ENCODE peak calls at places on chromosomes 7 and 10, in five cellular contexts. One of them, this sample, is unnamed.

GRCh38 chr7:80583901-80584300 is 54.5 kb upstream of the CD36 start:
- DNase-seq in T-helper 9 cell: no peak
- DNase-seq in RPMI8226: no peak
- DNase-seq in B cell: no peak
- DNase-seq in fibroblast of lung: no peak
- DNase-seq in this sample: no peak

GRCh38 chr10:18583575-18584270 is 67.7 kb downstream of the NSUN6 start:
- DNase-seq in RPMI8226: no peak
- DNase-seq in T-helper 9 cell: no peak
- DNase-seq in B cell: no peak
- DNase-seq in fibroblast of lung: no peak
- DNase-seq in this sample: no peak

GRCh38 chr10:78307576-78307975 is 273.9 kb downstream of the RPS24 start:
- DNase-seq in fibroblast of lung: no peak
- DNase-seq in B cell: no peak
- DNase-seq in T-helper 9 cell: no peak
- DNase-seq in RPMI8226: no peak
- DNase-seq in this sample: no peak

GRCh38 chr7:139647812-139648616 is 124.5 kb downstream of the CLEC2L start:
- DNase-seq in T-helper 9 cell: no peak
- DNase-seq in B cell: no peak
- DNase-seq in fibroblast of lung: peak; percentile 33
- DNase-seq in RPMI8226: no peak
- DNase-seq in this sample: no peak

GRCh38 chr7:110977127-110977776 is 113.7 kb upstream of the LRRN3 start:
- DNase-seq in fibroblast of lung: peak; percentile 69
- DNase-seq in B cell: no peak
- DNase-seq in RPMI8226: no peak
- DNase-seq in T-helper 9 cell: no peak
- DNase-seq in this sample: no peak

GRCh38 chr7:153415632-153416031 is 636.6 kb upstream of the DPP6 start:
- DNase-seq in B cell: no peak
- DNase-seq in RPMI8226: no peak
- DNase-seq in fibroblast of lung: no peak
- DNase-seq in T-helper 9 cell: no peak
- DNase-seq in this sample: no peak

GRCh38 chr7:149860821-149861727 is 12.7 kb upstream of the ATP6V0E2 start:
- DNase-seq in B cell: no peak
- DNase-seq in RPMI8226: no peak
- DNase-seq in T-helper 9 cell: no peak
- DNase-seq in fibroblast of lung: no peak
- DNase-seq in this sample: no peak

GRCh38 chr10:86480571-86480970 is 41.0 kb downstream of the WAPL start:
- DNase-seq in fibroblast of lung: no peak
- DNase-seq in B cell: no peak
- DNase-seq in T-helper 9 cell: no peak
- DNase-seq in RPMI8226: no peak
- DNase-seq in this sample: no peak

GRCh38 chr10:33248638-33249037 is 85.8 kb downstream of the NRP1 start:
- DNase-seq in fibroblast of lung: peak; percentile 96
- DNase-seq in RPMI8226: peak; percentile 35
- DNase-seq in B cell: no peak
- DNase-seq in T-helper 9 cell: no peak
- DNase-seq in this sample: no peak

GRCh38 chr7:87223666-87224065 is 4.1 kb upstream of the TMEM243 start:
- DNase-seq in RPMI8226: no peak
- DNase-seq in fibroblast of lung: no peak
- DNase-seq in T-helper 9 cell: no peak
- DNase-seq in B cell: no peak
- DNase-seq in this sample: no peak

GRCh38 chr7:32957326-32958045 is at the start of gene FKBP9:
- DNase-seq in B cell: no peak
- DNase-seq in fibroblast of lung: peak; percentile 88
- DNase-seq in RPMI8226: no peak
- DNase-seq in T-helper 9 cell: no peak
- DNase-seq in this sample: peak; percentile 67

GRCh38 chr7:111951027-111951426 is 255.2 kb downstream of the DOCK4 start:
- DNase-seq in fibroblast of lung: peak; percentile 44
- DNase-seq in T-helper 9 cell: no peak
- DNase-seq in RPMI8226: no peak
- DNase-seq in B cell: no peak
- DNase-seq in this sample: no peak

GRCh38 chr10:102691701-102692100 is 22.5 kb downstream of the ARL3 start:
- DNase-seq in B cell: no peak
- DNase-seq in RPMI8226: no peak
- DNase-seq in fibroblast of lung: no peak
- DNase-seq in T-helper 9 cell: no peak
- DNase-seq in this sample: no peak

GRCh38 chr7:99000904-99001442 is 122.6 kb downstream of the TRRAP start:
- DNase-seq in RPMI8226: no peak
- DNase-seq in T-helper 9 cell: no peak
- DNase-seq in fibroblast of lung: peak; percentile 29
- DNase-seq in B cell: no peak
- DNase-seq in this sample: no peak

GRCh38 chr10:33214174-33214573 is 120.3 kb downstream of the NRP1 start:
- DNase-seq in fibroblast of lung: no peak
- DNase-seq in T-helper 9 cell: no peak
- DNase-seq in B cell: no peak
- DNase-seq in RPMI8226: no peak
- DNase-seq in this sample: no peak

GRCh38 chr7:131738066-131738465 is 181.6 kb upstream of the PODXL start:
- DNase-seq in T-helper 9 cell: no peak
- DNase-seq in RPMI8226: no peak
- DNase-seq in fibroblast of lung: no peak
- DNase-seq in B cell: no peak
- DNase-seq in this sample: no peak

GRCh38 chr7:132118641-132119040 is 457.6 kb downstream of the PLXNA4 start:
- DNase-seq in B cell: no peak
- DNase-seq in RPMI8226: no peak
- DNase-seq in T-helper 9 cell: no peak
- DNase-seq in fibroblast of lung: no peak
- DNase-seq in this sample: no peak

GRCh38 chr10:71161429-71161828 is 50.9 kb upstream of the UNC5B start:
- DNase-seq in fibroblast of lung: peak; percentile 25
- DNase-seq in T-helper 9 cell: no peak
- DNase-seq in B cell: no peak
- DNase-seq in RPMI8226: no peak
- DNase-seq in this sample: no peak

GRCh38 chr7:80833289-80834104 is 85.4 kb downstream of the SEMA3C start:
- DNase-seq in RPMI8226: no peak
- DNase-seq in B cell: no peak
- DNase-seq in fibroblast of lung: peak; percentile 93
- DNase-seq in T-helper 9 cell: no peak
- DNase-seq in this sample: no peak

GRCh38 chr10:6770846-6771245 is 190.8 kb upstream of the PRKCQ start:
- DNase-seq in fibroblast of lung: no peak
- DNase-seq in T-helper 9 cell: no peak
- DNase-seq in B cell: no peak
- DNase-seq in RPMI8226: no peak
- DNase-seq in this sample: no peak

GRCh38 chr7:28626629-28627262 is 214.4 kb downstream of the CREB5 start:
- DNase-seq in fibroblast of lung: peak; percentile 45
- DNase-seq in B cell: no peak
- DNase-seq in RPMI8226: peak; percentile 46
- DNase-seq in T-helper 9 cell: no peak
- DNase-seq in this sample: no peak

GRCh38 chr10:94224656-94225055 is 138.1 kb downstream of the NOC3L start:
- DNase-seq in B cell: no peak
- DNase-seq in fibroblast of lung: peak; percentile 75
- DNase-seq in T-helper 9 cell: no peak
- DNase-seq in RPMI8226: no peak
- DNase-seq in this sample: no peak

GRCh38 chr10:105840288-105840770 is 1199.2 kb downstream of the SORCS3 start:
- DNase-seq in T-helper 9 cell: no peak
- DNase-seq in fibroblast of lung: peak; percentile 13
- DNase-seq in B cell: no peak
- DNase-seq in RPMI8226: no peak
- DNase-seq in this sample: no peak

GRCh38 chr10:36880898-36881297 is 244.5 kb upstream of the ANKRD30A start:
- DNase-seq in T-helper 9 cell: no peak
- DNase-seq in fibroblast of lung: peak; percentile 14
- DNase-seq in B cell: no peak
- DNase-seq in RPMI8226: peak; percentile 24
- DNase-seq in this sample: no peak

GRCh38 chr7:142477079-142477651 is 219.3 kb upstream of the PRSS58 start:
- DNase-seq in RPMI8226: no peak
- DNase-seq in T-helper 9 cell: no peak
- DNase-seq in B cell: no peak
- DNase-seq in fibroblast of lung: peak; percentile 75
- DNase-seq in this sample: no peak

GRCh38 chr10:97570789-97571536 is 1.6 kb upstream of the ANKRD2 start:
- DNase-seq in B cell: no peak
- DNase-seq in RPMI8226: no peak
- DNase-seq in fibroblast of lung: no peak
- DNase-seq in T-helper 9 cell: no peak
- DNase-seq in this sample: no peak

GRCh38 chr7:15829689-15830088 is 143.2 kb upstream of the MEOX2 start:
- DNase-seq in fibroblast of lung: no peak
- DNase-seq in RPMI8226: no peak
- DNase-seq in T-helper 9 cell: no peak
- DNase-seq in B cell: no peak
- DNase-seq in this sample: no peak

GRCh38 chr7:11109659-11110058 is 136.0 kb downstream of the PHF14 start:
- DNase-seq in T-helper 9 cell: no peak
- DNase-seq in RPMI8226: no peak
- DNase-seq in B cell: no peak
- DNase-seq in fibroblast of lung: no peak
- DNase-seq in this sample: no peak

GRCh38 chr10:114970515-114970914 is 32.5 kb downstream of the TRUB1 start:
- DNase-seq in B cell: no peak
- DNase-seq in fibroblast of lung: no peak
- DNase-seq in RPMI8226: no peak
- DNase-seq in T-helper 9 cell: no peak
- DNase-seq in this sample: no peak

GRCh38 chr10:89426230-89426868 is 12.0 kb downstream of the IFIT5 start:
- DNase-seq in T-helper 9 cell: no peak
- DNase-seq in RPMI8226: peak; percentile 39
- DNase-seq in B cell: no peak
- DNase-seq in fibroblast of lung: peak; percentile 56
- DNase-seq in this sample: no peak

GRCh38 chr7:100400656-100401055 is 27.4 kb downstream of the PILRA start:
- DNase-seq in fibroblast of lung: no peak
- DNase-seq in RPMI8226: peak; percentile 53
- DNase-seq in T-helper 9 cell: no peak
- DNase-seq in B cell: no peak
- DNase-seq in this sample: no peak

GRCh38 chr7:13551503-13551902 is 438.0 kb downstream of the ETV1 start:
- DNase-seq in B cell: no peak
- DNase-seq in T-helper 9 cell: no peak
- DNase-seq in RPMI8226: no peak
- DNase-seq in fibroblast of lung: peak; percentile 64
- DNase-seq in this sample: no peak

GRCh38 chr7:7103343-7104313 is 78.7 kb upstream of the C1GALT1 start:
- DNase-seq in RPMI8226: peak; percentile 66
- DNase-seq in B cell: no peak
- DNase-seq in T-helper 9 cell: no peak
- DNase-seq in fibroblast of lung: peak; percentile 64
- DNase-seq in this sample: no peak

GRCh38 chr10:63375859-63376258 is 89.9 kb downstream of the JMJD1C start:
- DNase-seq in T-helper 9 cell: no peak
- DNase-seq in B cell: no peak
- DNase-seq in RPMI8226: no peak
- DNase-seq in fibroblast of lung: no peak
- DNase-seq in this sample: no peak